ENCODE peak calls at places on chromosomes 7 and 10, in nine cellular contexts. H is activated T-cell treated with anti-CD3 and anti-CD28 coated beads for 1 hour; R is MCF 10A; M is GM23248; O is effector CD8-positive, alpha-beta T cell; A is iPS-NIHi11; Q is small intestine; Z is AG09309; X is NCI-H2029. W is an unnamed sample.

GRCh38 chr7:5539013-5539411 is 115.4 kb upstream of the TNRC18 start:
- DNase-seq in M (no peak), Z (no peak), H (no peak), Q (no peak), A (no peak), R (no peak), X (no peak), O (no peak), W (no peak)

GRCh38 chr7:4108951-4109350 is 573.1 kb upstream of the FOXK1 start:
- DNase-seq in X (no peak), H (no peak), Q (no peak), Z (no peak), R (no peak), A (no peak), O (no peak), M (no peak), W (no peak)

GRCh38 chr7:6705959-6706665 is 635 bp downstream of the ZNF12 start:
- DNase-seq in Q (peak; percentile 29), M (peak; percentile 74), Z (no peak), H (no peak), R (peak; percentile 13), X (no peak), A (no peak), O (peak; percentile 11), W (no peak)

GRCh38 chr7:26857534-26858228 is 6.7 kb downstream of the SKAP2 start:
- DNase-seq in R (peak; percentile 77), O (no peak), Z (no peak), Q (no peak), A (peak; percentile 39), X (no peak), H (no peak), M (no peak), W (no peak)

GRCh38 chr10:128062331-128062730 is 63.9 kb downstream of the MKI67 start:
- DNase-seq in H (no peak), Z (no peak), M (no peak), X (no peak), O (no peak), Q (no peak), A (no peak), R (no peak), W (no peak)

GRCh38 chr7:38629621-38630020 is 1.6 kb downstream of the AMPH start:
- DNase-seq in Q (no peak), X (no peak), O (no peak), Z (peak; percentile 7), H (no peak), R (no peak), A (no peak), M (peak; percentile 30), W (no peak)

GRCh38 chr10:70751991-70752390 is 33.2 kb downstream of the TBATA start:
- DNase-seq in R (no peak), O (no peak), Q (no peak), H (no peak), X (no peak), Z (no peak), M (no peak), A (no peak), W (no peak)

GRCh38 chr7:30911561-30911969 is at the start of gene AQP1:
- DNase-seq in M (no peak), X (no peak), A (no peak), Z (no peak), H (no peak), O (no peak), Q (peak; percentile 79), R (no peak), W (no peak)

GRCh38 chr7:18357691-18358090 is 137.9 kb upstream of the HDAC9 start:
- DNase-seq in M (peak; percentile 36), R (peak; percentile 9), Z (no peak), Q (no peak), H (no peak), O (no peak), A (peak; percentile 42), X (no peak), W (no peak)

GRCh38 chr10:131933695-131934086 is 32.9 kb downstream of the PPP2R2D start:
- DNase-seq in H (no peak), A (no peak), Q (no peak), R (no peak), X (no peak), O (no peak), Z (no peak), M (no peak), W (no peak)

GRCh38 chr10:48442090-48442808 is 135.8 kb downstream of the MAPK8 start:
- DNase-seq in X (no peak), H (no peak), R (no peak), M (no peak), A (no peak), O (no peak), Z (no peak), Q (no peak), W (no peak)

GRCh38 chr7:80370587-80370986 is 141.3 kb downstream of the GNAT3 start:
- DNase-seq in H (no peak), A (no peak), Q (no peak), M (no peak), X (no peak), O (no peak), Z (no peak), R (no peak), W (no peak)

GRCh38 chr10:43683451-43684197 is 34.9 kb upstream of the ZNF32 start:
- DNase-seq in R (no peak), Z (no peak), X (no peak), O (no peak), Q (no peak), H (no peak), M (peak; percentile 58), A (peak; percentile 72), W (no peak)

GRCh38 chr10:133335238-133336122 is 1.2 kb downstream of the CALY start:
- DNase-seq in Z (no peak), R (no peak), Q (peak; percentile 42), O (peak; percentile 86), M (peak; percentile 77), H (peak; percentile 72), X (no peak), A (peak; percentile 83), W (no peak)

GRCh38 chr7:46886669-46887374 is 695.1 kb downstream of the TNS3 start:
- DNase-seq in Z (no peak), O (no peak), Q (no peak), A (no peak), R (no peak), M (no peak), H (no peak), X (no peak), W (no peak)

GRCh38 chr10:12719365-12719764 is 282.1 kb downstream of the CCDC3 start:
- DNase-seq in O (no peak), R (peak; percentile 89), A (no peak), H (no peak), Q (peak; percentile 25), Z (no peak), X (no peak), M (peak; percentile 56), W (no peak)

GRCh38 chr10:93299606-93300353 is 182.4 kb downstream of the MYOF start:
- DNase-seq in R (no peak), A (no peak), O (no peak), H (no peak), Z (peak; percentile 37), M (no peak), X (no peak), Q (no peak), W (no peak)

GRCh38 chr7:22435720-22436119 is 64.3 kb downstream of the STEAP1B start:
- DNase-seq in Z (no peak), R (no peak), X (no peak), H (no peak), M (no peak), O (no peak), Q (no peak), A (no peak), W (no peak)

GRCh38 chr10:6542999-6543430 is 37.1 kb downstream of the PRKCQ start:
- DNase-seq in M (no peak), R (no peak), A (no peak), H (no peak), X (no peak), Z (no peak), Q (peak; percentile 15), O (peak; percentile 36), W (no peak)

GRCh38 chr7:44131173-44132009 is 8.0 kb upstream of the POLD2 start:
- DNase-seq in X (peak; percentile 23), O (no peak), H (no peak), Q (peak; percentile 60), A (peak; percentile 51), M (peak; percentile 21), R (peak; percentile 55), Z (no peak), W (no peak)

GRCh38 chr7:84297606-84298005 is 103.0 kb upstream of the SEMA3A start:
- DNase-seq in Z (no peak), Q (no peak), R (no peak), M (no peak), H (no peak), A (no peak), X (no peak), O (no peak), W (no peak)

GRCh38 chr7:132402751-132403245 is 173.5 kb downstream of the PLXNA4 start:
- DNase-seq in O (no peak), Q (no peak), Z (peak; percentile 67), M (peak; percentile 69), H (no peak), R (no peak), A (no peak), X (peak; percentile 51), W (peak; percentile 56)

GRCh38 chr10:93363891-93364648 is 118.1 kb downstream of the MYOF start:
- DNase-seq in Q (no peak), R (no peak), Z (no peak), X (no peak), H (no peak), M (no peak), O (no peak), A (no peak), W (no peak)

GRCh38 chr10:856405-857157 is 74.9 kb downstream of the LARP4B start:
- DNase-seq in R (no peak), H (no peak), Z (no peak), Q (no peak), A (no peak), O (no peak), M (peak; percentile 23), X (no peak), W (no peak)

GRCh38 chr10:61628875-61629513 is 33.7 kb upstream of the CABCOCO1 start:
- DNase-seq in Q (no peak), R (peak; percentile 90), A (no peak), H (no peak), Z (peak; percentile 90), M (peak; percentile 94), O (no peak), X (no peak), W (peak; percentile 80)

GRCh38 chr7:36605261-36605660 is 119.0 kb downstream of the AOAH start:
- DNase-seq in Z (no peak), H (no peak), X (no peak), R (no peak), M (no peak), O (no peak), A (no peak), Q (no peak), W (no peak)

GRCh38 chr10:127899766-127900382 is 7.0 kb upstream of the PTPRE start:
- DNase-seq in A (no peak), Z (no peak), Q (no peak), X (no peak), O (no peak), M (no peak), H (no peak), R (no peak), W (no peak)

GRCh38 chr10:110226926-110227641 is 19.7 kb downstream of the MXI1 start:
- DNase-seq in X (no peak), A (peak; percentile 89), Z (no peak), M (peak; percentile 60), Q (peak; percentile 51), H (peak; percentile 69), O (peak; percentile 81), R (peak; percentile 15), W (no peak)

GRCh38 chr10:69733791-69734261 is 67.9 kb upstream of the COL13A1 start:
- DNase-seq in Z (peak; percentile 34), H (no peak), A (no peak), O (no peak), Q (no peak), X (no peak), M (peak; percentile 86), R (peak; percentile 24), W (peak; percentile 34)

GRCh38 chr10:33006342-33006887 is 48.4 kb upstream of the ITGB1 start:
- DNase-seq in X (no peak), H (no peak), M (peak; percentile 26), R (peak; percentile 25), O (no peak), Z (no peak), A (no peak), Q (no peak), W (no peak)

GRCh38 chr10:80530251-80530650 is 7.5 kb upstream of the SH2D4B start:
- DNase-seq in O (peak; percentile 18), Z (no peak), Q (no peak), H (peak; percentile 23), A (peak; percentile 51), M (peak; percentile 34), R (peak; percentile 72), X (no peak), W (no peak)